ENCODE peak calls at places on chromosomes 6 and 20, in four cellular contexts. One of them, this sample, is unnamed.

GRCh38 chr6:119978274-119978889 is 628.8 kb upstream of the MAN1A1 start:
- DNase-seq in brain microvascular endothelial cell: peak
- DNase-seq in left lung: no peak
- DNase-seq in tibial artery: no peak
- DNase-seq in this sample: peak

GRCh38 chr6:109783245-109783990 is 92.3 kb downstream of the FIG4 start:
- DNase-seq in brain microvascular endothelial cell: no peak
- DNase-seq in left lung: no peak
- DNase-seq in tibial artery: no peak
- DNase-seq in this sample: no peak

GRCh38 chr20:60695223-60695622 is 556.8 kb upstream of the CDH4 start:
- DNase-seq in brain microvascular endothelial cell: peak
- DNase-seq in left lung: no peak
- DNase-seq in tibial artery: no peak
- DNase-seq in this sample: peak

GRCh38 chr20:14634666-14635065 is 297.3 kb upstream of the FLRT3 start:
- DNase-seq in brain microvascular endothelial cell: no peak
- DNase-seq in left lung: no peak
- DNase-seq in tibial artery: no peak
- DNase-seq in this sample: no peak

GRCh38 chr6:31203345-31203979 is 33.0 kb upstream of the POU5F1 start:
- DNase-seq in brain microvascular endothelial cell: peak
- DNase-seq in left lung: no peak
- DNase-seq in tibial artery: no peak
- DNase-seq in this sample: no peak

GRCh38 chr20:16368645-16369292 is 204.5 kb downstream of the KIF16B start:
- DNase-seq in brain microvascular endothelial cell: peak
- DNase-seq in left lung: no peak
- DNase-seq in tibial artery: no peak
- DNase-seq in this sample: no peak

GRCh38 chr6:11381801-11382513 is 149.5 kb upstream of the NEDD9 start:
- DNase-seq in brain microvascular endothelial cell: no peak
- DNase-seq in left lung: peak
- DNase-seq in tibial artery: no peak
- DNase-seq in this sample: no peak

GRCh38 chr20:51570755-51571469 is 28.4 kb upstream of the NFATC2 start:
- DNase-seq in brain microvascular endothelial cell: no peak
- DNase-seq in left lung: no peak
- DNase-seq in tibial artery: peak
- DNase-seq in this sample: no peak

GRCh38 chr6:57021086-57021720 is 25.3 kb upstream of the KIAA1586 start:
- DNase-seq in brain microvascular endothelial cell: no peak
- DNase-seq in left lung: no peak
- DNase-seq in tibial artery: no peak
- DNase-seq in this sample: peak

GRCh38 chr6:7446056-7446455 is 56.4 kb downstream of the RIOK1 start:
- DNase-seq in brain microvascular endothelial cell: no peak
- DNase-seq in left lung: no peak
- DNase-seq in tibial artery: no peak
- DNase-seq in this sample: no peak

GRCh38 chr6:36542041-36542440 is 5.2 kb downstream of the STK38 start:
- DNase-seq in brain microvascular endothelial cell: no peak
- DNase-seq in left lung: no peak
- DNase-seq in tibial artery: no peak
- DNase-seq in this sample: no peak
- H3K4me3 ChIP-seq in brain microvascular endothelial cell: no peak
- H3K4me3 ChIP-seq in left lung: no peak
- H3K4me3 ChIP-seq in tibial artery: no peak
- H3K4me3 ChIP-seq in this sample: no peak

GRCh38 chr20:44601801-44602204 is 19.4 kb downstream of the PKIG start:
- DNase-seq in brain microvascular endothelial cell: no peak
- DNase-seq in left lung: no peak
- DNase-seq in tibial artery: peak
- DNase-seq in this sample: peak

GRCh38 chr20:44600758-44601562 is 18.6 kb downstream of the PKIG start:
- DNase-seq in brain microvascular endothelial cell: no peak
- DNase-seq in left lung: no peak
- DNase-seq in tibial artery: peak
- DNase-seq in this sample: no peak

GRCh38 chr20:44600301-44600700 is 17.9 kb downstream of the PKIG start:
- DNase-seq in brain microvascular endothelial cell: no peak
- DNase-seq in left lung: no peak
- DNase-seq in tibial artery: no peak
- DNase-seq in this sample: no peak

GRCh38 chr20:44606725-44607441 is 24.5 kb downstream of the PKIG start:
- DNase-seq in brain microvascular endothelial cell: no peak
- DNase-seq in left lung: no peak
- DNase-seq in tibial artery: peak
- DNase-seq in this sample: no peak

DNA sequence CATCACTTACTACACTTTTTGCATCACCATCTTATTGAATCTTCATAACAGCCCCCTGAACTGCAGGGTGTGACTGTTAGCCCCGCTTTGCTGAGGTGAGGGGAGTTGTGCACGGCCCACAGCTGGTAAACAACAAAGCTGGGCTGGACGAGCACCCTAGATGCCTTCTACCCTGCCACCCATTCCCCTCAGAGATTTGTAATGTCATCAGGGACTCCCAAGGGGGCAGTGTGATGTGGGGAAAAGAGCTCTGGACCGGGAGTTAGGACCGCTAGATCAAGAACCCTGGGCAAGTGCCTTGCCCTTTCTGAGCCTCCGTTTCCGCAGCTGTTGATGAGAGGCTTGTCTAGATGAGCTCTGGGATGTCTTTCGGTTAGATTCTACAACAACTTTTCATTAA is 20.9 kb downstream of the PKIG start:
- DNase-seq in brain microvascular endothelial cell: no peak
- DNase-seq in left lung: no peak
- DNase-seq in tibial artery: no peak
- DNase-seq in this sample: no peak
- TF ChIP-seq CTCF in brain microvascular endothelial cell: peak
- TF ChIP-seq CTCF in left lung: no peak
- TF ChIP-seq CTCF in tibial artery: no peak
- TF ChIP-seq CTCF in this sample: no peak

GRCh38 chr6:106966671-106967522 is 7.6 kb downstream of the CD24 start:
- DNase-seq in brain microvascular endothelial cell: no peak
- DNase-seq in left lung: no peak
- DNase-seq in tibial artery: no peak
- DNase-seq in this sample: no peak
- H3K4me3 ChIP-seq in brain microvascular endothelial cell: no peak
- H3K4me3 ChIP-seq in left lung: no peak
- H3K4me3 ChIP-seq in tibial artery: no peak
- H3K4me3 ChIP-seq in this sample: no peak

GRCh38 chr6:18302561-18303439 is 38.5 kb upstream of the DEK start:
- DNase-seq in brain microvascular endothelial cell: no peak
- DNase-seq in left lung: no peak
- DNase-seq in tibial artery: no peak
- DNase-seq in this sample: no peak
- TF ChIP-seq CTCF in brain microvascular endothelial cell: peak
- TF ChIP-seq CTCF in left lung: no peak
- TF ChIP-seq CTCF in tibial artery: no peak
- TF ChIP-seq CTCF in this sample: peak

GRCh38 chr20:768426-768978 is at the start of gene SLC52A3:
- DNase-seq in brain microvascular endothelial cell: no peak
- DNase-seq in left lung: no peak
- DNase-seq in tibial artery: no peak
- DNase-seq in this sample: no peak
- H3K4me3 ChIP-seq in brain microvascular endothelial cell: no peak
- H3K4me3 ChIP-seq in left lung: peak
- H3K4me3 ChIP-seq in tibial artery: no peak
- H3K4me3 ChIP-seq in this sample: no peak

GRCh38 chr6:170434821-170435155 is 118.3 kb downstream of the PSMB1 start:
- DNase-seq in brain microvascular endothelial cell: no peak
- DNase-seq in left lung: peak
- DNase-seq in tibial artery: peak
- DNase-seq in this sample: no peak

GRCh38 chr6:170433163-170434095 is 119.7 kb downstream of the PSMB1 start:
- DNase-seq in brain microvascular endothelial cell: no peak
- DNase-seq in left lung: peak
- DNase-seq in tibial artery: no peak
- DNase-seq in this sample: no peak

GRCh38 chr6:170424634-170425126 is 118.1 kb downstream of the FAM120B start:
- DNase-seq in brain microvascular endothelial cell: no peak
- DNase-seq in left lung: peak
- DNase-seq in tibial artery: no peak
- DNase-seq in this sample: no peak

GRCh38 chr6:170434114-170434820 is 118.8 kb downstream of the PSMB1 start:
- DNase-seq in brain microvascular endothelial cell: no peak
- DNase-seq in left lung: peak
- DNase-seq in tibial artery: no peak
- DNase-seq in this sample: no peak

GRCh38 chr6:170429457-170429856 is 122.9 kb downstream of the FAM120B start:
- DNase-seq in brain microvascular endothelial cell: no peak
- DNase-seq in left lung: no peak
- DNase-seq in tibial artery: no peak
- DNase-seq in this sample: no peak
- TF ChIP-seq CTCF in brain microvascular endothelial cell: peak
- TF ChIP-seq CTCF in left lung: no peak
- TF ChIP-seq CTCF in tibial artery: no peak
- TF ChIP-seq CTCF in this sample: no peak

GRCh38 chr6:116328528-116328903 is 42.2 kb upstream of the DSE start:
- DNase-seq in brain microvascular endothelial cell: no peak
- DNase-seq in left lung: no peak
- DNase-seq in tibial artery: no peak
- DNase-seq in this sample: no peak

GRCh38 chr6:116329156-116329555 is 41.6 kb upstream of the DSE start:
- DNase-seq in brain microvascular endothelial cell: no peak
- DNase-seq in left lung: no peak
- DNase-seq in tibial artery: no peak
- DNase-seq in this sample: no peak

GRCh38 chr6:116326392-116326717 is 44.4 kb upstream of the DSE start:
- DNase-seq in brain microvascular endothelial cell: no peak
- DNase-seq in left lung: no peak
- DNase-seq in tibial artery: no peak
- DNase-seq in this sample: no peak

GRCh38 chr6:116330511-116330910 is 40.2 kb upstream of the DSE start:
- DNase-seq in brain microvascular endothelial cell: no peak
- DNase-seq in left lung: no peak
- DNase-seq in tibial artery: no peak
- DNase-seq in this sample: no peak

GRCh38 chr6:116327803-116328527 is 42.8 kb upstream of the DSE start:
- DNase-seq in brain microvascular endothelial cell: peak
- DNase-seq in left lung: no peak
- DNase-seq in tibial artery: no peak
- DNase-seq in this sample: peak
- H3K4me3 ChIP-seq in brain microvascular endothelial cell: no peak
- H3K4me3 ChIP-seq in left lung: no peak
- H3K4me3 ChIP-seq in tibial artery: no peak
- H3K4me3 ChIP-seq in this sample: no peak

GRCh38 chr20:9319687-9320384 is 194.6 kb upstream of the LAMP5 start:
- DNase-seq in brain microvascular endothelial cell: no peak
- DNase-seq in left lung: no peak
- DNase-seq in tibial artery: no peak
- DNase-seq in this sample: no peak

GRCh38 chr20:9329356-9330092 is 184.9 kb upstream of the LAMP5 start:
- DNase-seq in brain microvascular endothelial cell: no peak
- DNase-seq in left lung: no peak
- DNase-seq in tibial artery: no peak
- DNase-seq in this sample: no peak

DNA sequence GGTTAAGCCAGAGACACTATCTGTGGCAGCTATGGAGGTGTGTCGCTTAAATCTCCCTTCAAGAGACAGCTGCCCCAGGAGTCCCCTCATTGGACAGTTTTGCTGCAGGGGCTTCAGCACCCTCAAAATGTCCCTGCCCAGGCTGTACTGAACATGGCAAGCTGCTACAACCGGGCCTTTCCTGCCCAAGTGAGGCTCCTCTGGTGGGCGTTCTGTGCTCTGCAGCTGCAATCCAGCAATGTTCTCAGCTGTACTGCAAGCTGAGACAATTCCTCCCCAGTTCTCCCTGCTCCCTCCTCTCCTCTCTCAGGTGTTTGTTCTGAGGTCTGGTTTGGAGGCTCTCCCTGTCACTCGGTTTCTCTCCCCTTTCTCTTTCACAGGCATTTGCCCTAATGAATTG is 190.8 kb upstream of the LAMP5 start:
- DNase-seq in brain microvascular endothelial cell: no peak
- DNase-seq in left lung: no peak
- DNase-seq in tibial artery: no peak
- DNase-seq in this sample: no peak
- TF ChIP-seq CTCF in brain microvascular endothelial cell: peak
- TF ChIP-seq CTCF in left lung: no peak
- TF ChIP-seq CTCF in tibial artery: no peak
- TF ChIP-seq CTCF in this sample: peak

GRCh38 chr20:44646641-44647274 is 4.7 kb downstream of the ADA start:
- DNase-seq in brain microvascular endothelial cell: peak
- DNase-seq in left lung: no peak
- DNase-seq in tibial artery: no peak
- DNase-seq in this sample: no peak

GRCh38 chr20:44649976-44650375 is 1.5 kb downstream of the ADA start:
- DNase-seq in brain microvascular endothelial cell: no peak
- DNase-seq in left lung: peak
- DNase-seq in tibial artery: no peak
- DNase-seq in this sample: no peak

GRCh38 chr20:44648068-44648467 is 3.4 kb downstream of the ADA start:
- DNase-seq in brain microvascular endothelial cell: no peak
- DNase-seq in left lung: no peak
- DNase-seq in tibial artery: no peak
- DNase-seq in this sample: no peak

GRCh38 chr20:44650777-44651493 is 564 bp downstream of the ADA start:
- DNase-seq in brain microvascular endothelial cell: no peak
- DNase-seq in left lung: peak
- DNase-seq in tibial artery: no peak
- DNase-seq in this sample: no peak

DNA sequence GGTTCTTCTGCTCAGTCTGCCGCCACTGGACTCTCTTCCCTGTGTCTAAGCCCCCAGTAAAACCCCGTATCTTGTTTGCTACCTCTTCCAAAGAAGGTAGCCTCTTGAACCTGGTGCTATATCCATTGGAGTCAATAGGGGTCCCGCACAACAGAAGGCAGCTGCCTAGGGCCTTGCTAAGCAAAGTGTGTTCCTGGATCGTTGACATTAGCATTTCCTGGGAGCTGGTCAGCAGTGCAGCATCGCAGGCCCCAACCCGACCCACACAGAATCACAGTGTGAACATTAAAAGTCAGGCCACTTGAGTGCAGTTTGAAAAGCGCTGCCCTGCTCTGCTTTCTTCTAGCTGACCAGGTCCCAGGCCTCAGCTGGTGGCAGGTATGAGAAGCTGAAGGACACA is 2.9 kb downstream of the ADA start:
- DNase-seq in brain microvascular endothelial cell: no peak
- DNase-seq in left lung: no peak
- DNase-seq in tibial artery: no peak
- DNase-seq in this sample: no peak
- H3K4me3 ChIP-seq in brain microvascular endothelial cell: no peak
- H3K4me3 ChIP-seq in left lung: no peak
- H3K4me3 ChIP-seq in tibial artery: no peak
- H3K4me3 ChIP-seq in this sample: no peak